ENCODE peak calls at places on chromosomes 6 and 20, in eight cellular contexts. One of them, this sample, is unnamed.

GRCh38 chr6:148502083-148502772 is 159.6 kb downstream of the SASH1 start:
- DNase-seq in KBM-7: no peak
- DNase-seq in central memory CD4-positive, alpha-beta T cell: no peak
- DNase-seq in stimulated activated CD4-positive, alpha-beta T cell treated with anti-CD3 and anti-CD28 coated beads, Interleukin-2, amount 100 ng/mL, for 4 hours: no peak
- DNase-seq in DMS153: no peak
- DNase-seq in GM04504: no peak
- DNase-seq in posterior vena cava: peak; percentile 79
- DNase-seq in neural progenitor cell: no peak
- DNase-seq in this sample: no peak

GRCh38 chr6:9272671-9273070 is 837.3 kb upstream of the SLC35B3 start:
- DNase-seq in KBM-7: no peak
- DNase-seq in central memory CD4-positive, alpha-beta T cell: no peak
- DNase-seq in stimulated activated CD4-positive, alpha-beta T cell treated with anti-CD3 and anti-CD28 coated beads, Interleukin-2, amount 100 ng/mL, for 4 hours: no peak
- DNase-seq in DMS153: no peak
- DNase-seq in GM04504: no peak
- DNase-seq in posterior vena cava: no peak
- DNase-seq in neural progenitor cell: no peak
- DNase-seq in this sample: no peak

GRCh38 chr20:19761853-19762252 is 3.8 kb downstream of the RIN2 start:
- DNase-seq in KBM-7: no peak
- DNase-seq in central memory CD4-positive, alpha-beta T cell: no peak
- DNase-seq in stimulated activated CD4-positive, alpha-beta T cell treated with anti-CD3 and anti-CD28 coated beads, Interleukin-2, amount 100 ng/mL, for 4 hours: no peak
- DNase-seq in DMS153: no peak
- DNase-seq in GM04504: no peak
- DNase-seq in posterior vena cava: no peak
- DNase-seq in neural progenitor cell: no peak
- DNase-seq in this sample: peak; percentile 31

GRCh38 chr6:113995632-113996031 is 24.7 kb upstream of the HDAC2 start:
- DNase-seq in KBM-7: no peak
- DNase-seq in central memory CD4-positive, alpha-beta T cell: no peak
- DNase-seq in stimulated activated CD4-positive, alpha-beta T cell treated with anti-CD3 and anti-CD28 coated beads, Interleukin-2, amount 100 ng/mL, for 4 hours: no peak
- DNase-seq in DMS153: peak; percentile 86
- DNase-seq in GM04504: peak; percentile 89
- DNase-seq in posterior vena cava: no peak
- DNase-seq in neural progenitor cell: peak; percentile 9
- DNase-seq in this sample: no peak

GRCh38 chr6:155185544-155185943 is 78.3 kb upstream of the CLDN20 start:
- DNase-seq in KBM-7: no peak
- DNase-seq in central memory CD4-positive, alpha-beta T cell: no peak
- DNase-seq in stimulated activated CD4-positive, alpha-beta T cell treated with anti-CD3 and anti-CD28 coated beads, Interleukin-2, amount 100 ng/mL, for 4 hours: no peak
- DNase-seq in DMS153: no peak
- DNase-seq in GM04504: no peak
- DNase-seq in posterior vena cava: no peak
- DNase-seq in neural progenitor cell: peak; percentile 76
- DNase-seq in this sample: no peak

GRCh38 chr6:33049323-33049722 is 24.1 kb downstream of the HLA-DPA1 start:
- DNase-seq in KBM-7: no peak
- DNase-seq in central memory CD4-positive, alpha-beta T cell: no peak
- DNase-seq in stimulated activated CD4-positive, alpha-beta T cell treated with anti-CD3 and anti-CD28 coated beads, Interleukin-2, amount 100 ng/mL, for 4 hours: no peak
- DNase-seq in DMS153: no peak
- DNase-seq in GM04504: no peak
- DNase-seq in posterior vena cava: no peak
- DNase-seq in neural progenitor cell: peak; percentile 17
- DNase-seq in this sample: no peak

GRCh38 chr6:31971279-31971992 is 502 bp downstream of the DXO start:
- DNase-seq in KBM-7: no peak
- DNase-seq in central memory CD4-positive, alpha-beta T cell: no peak
- DNase-seq in stimulated activated CD4-positive, alpha-beta T cell treated with anti-CD3 and anti-CD28 coated beads, Interleukin-2, amount 100 ng/mL, for 4 hours: no peak
- DNase-seq in DMS153: no peak
- DNase-seq in GM04504: no peak
- DNase-seq in posterior vena cava: peak; percentile 77
- DNase-seq in neural progenitor cell: peak; percentile 4
- DNase-seq in this sample: no peak

GRCh38 chr6:90000864-90001731 is 106.8 kb downstream of the GJA10 start:
- DNase-seq in KBM-7: no peak
- DNase-seq in central memory CD4-positive, alpha-beta T cell: no peak
- DNase-seq in stimulated activated CD4-positive, alpha-beta T cell treated with anti-CD3 and anti-CD28 coated beads, Interleukin-2, amount 100 ng/mL, for 4 hours: peak; percentile 41
- DNase-seq in DMS153: peak; percentile 49
- DNase-seq in GM04504: no peak
- DNase-seq in posterior vena cava: no peak
- DNase-seq in neural progenitor cell: no peak
- DNase-seq in this sample: no peak

GRCh38 chr6:62393608-62394007 is 107.6 kb upstream of the KHDRBS2 start:
- DNase-seq in KBM-7: peak; percentile 24
- DNase-seq in central memory CD4-positive, alpha-beta T cell: no peak
- DNase-seq in stimulated activated CD4-positive, alpha-beta T cell treated with anti-CD3 and anti-CD28 coated beads, Interleukin-2, amount 100 ng/mL, for 4 hours: no peak
- DNase-seq in DMS153: no peak
- DNase-seq in GM04504: no peak
- DNase-seq in posterior vena cava: no peak
- DNase-seq in neural progenitor cell: peak; percentile 77
- DNase-seq in this sample: no peak

GRCh38 chr20:34983995-34984735 is 28.5 kb downstream of the MYH7B start:
- DNase-seq in KBM-7: no peak
- DNase-seq in central memory CD4-positive, alpha-beta T cell: no peak
- DNase-seq in stimulated activated CD4-positive, alpha-beta T cell treated with anti-CD3 and anti-CD28 coated beads, Interleukin-2, amount 100 ng/mL, for 4 hours: no peak
- DNase-seq in DMS153: peak; percentile 52
- DNase-seq in GM04504: no peak
- DNase-seq in posterior vena cava: no peak
- DNase-seq in neural progenitor cell: peak; percentile 23
- DNase-seq in this sample: no peak

GRCh38 chr6:46776070-46776752 is 17.0 kb upstream of the MEP1A start:
- DNase-seq in KBM-7: no peak
- DNase-seq in central memory CD4-positive, alpha-beta T cell: no peak
- DNase-seq in stimulated activated CD4-positive, alpha-beta T cell treated with anti-CD3 and anti-CD28 coated beads, Interleukin-2, amount 100 ng/mL, for 4 hours: no peak
- DNase-seq in DMS153: no peak
- DNase-seq in GM04504: no peak
- DNase-seq in posterior vena cava: no peak
- DNase-seq in neural progenitor cell: no peak
- DNase-seq in this sample: no peak

GRCh38 chr20:8757146-8757545 is 311.7 kb upstream of the PLCB4 start:
- DNase-seq in KBM-7: no peak
- DNase-seq in central memory CD4-positive, alpha-beta T cell: no peak
- DNase-seq in stimulated activated CD4-positive, alpha-beta T cell treated with anti-CD3 and anti-CD28 coated beads, Interleukin-2, amount 100 ng/mL, for 4 hours: no peak
- DNase-seq in DMS153: no peak
- DNase-seq in GM04504: peak; percentile 91
- DNase-seq in posterior vena cava: no peak
- DNase-seq in neural progenitor cell: no peak
- DNase-seq in this sample: no peak

GRCh38 chr6:122790740-122791679 is 2.0 kb downstream of the SMPDL3A start:
- DNase-seq in KBM-7: peak; percentile 36
- DNase-seq in central memory CD4-positive, alpha-beta T cell: no peak
- DNase-seq in stimulated activated CD4-positive, alpha-beta T cell treated with anti-CD3 and anti-CD28 coated beads, Interleukin-2, amount 100 ng/mL, for 4 hours: no peak
- DNase-seq in DMS153: no peak
- DNase-seq in GM04504: no peak
- DNase-seq in posterior vena cava: no peak
- DNase-seq in neural progenitor cell: no peak
- DNase-seq in this sample: no peak

GRCh38 chr6:35486005-35486925 is 10.6 kb downstream of the TEAD3 start:
- DNase-seq in KBM-7: no peak
- DNase-seq in central memory CD4-positive, alpha-beta T cell: no peak
- DNase-seq in stimulated activated CD4-positive, alpha-beta T cell treated with anti-CD3 and anti-CD28 coated beads, Interleukin-2, amount 100 ng/mL, for 4 hours: no peak
- DNase-seq in DMS153: peak; percentile 66
- DNase-seq in GM04504: no peak
- DNase-seq in posterior vena cava: peak; percentile 87
- DNase-seq in neural progenitor cell: peak; percentile 65
- DNase-seq in this sample: peak; percentile 93

GRCh38 chr20:57048027-57048869 is 218.2 kb downstream of the BMP7 start:
- DNase-seq in KBM-7: peak; percentile 34
- DNase-seq in central memory CD4-positive, alpha-beta T cell: no peak
- DNase-seq in stimulated activated CD4-positive, alpha-beta T cell treated with anti-CD3 and anti-CD28 coated beads, Interleukin-2, amount 100 ng/mL, for 4 hours: no peak
- DNase-seq in DMS153: no peak
- DNase-seq in GM04504: no peak
- DNase-seq in posterior vena cava: no peak
- DNase-seq in neural progenitor cell: peak; percentile 80
- DNase-seq in this sample: no peak

GRCh38 chr20:61252601-61253263 is 671 bp downstream of the CDH4 start:
- DNase-seq in KBM-7: peak; percentile 5
- DNase-seq in central memory CD4-positive, alpha-beta T cell: no peak
- DNase-seq in stimulated activated CD4-positive, alpha-beta T cell treated with anti-CD3 and anti-CD28 coated beads, Interleukin-2, amount 100 ng/mL, for 4 hours: no peak
- DNase-seq in DMS153: no peak
- DNase-seq in GM04504: no peak
- DNase-seq in posterior vena cava: no peak
- DNase-seq in neural progenitor cell: peak; percentile 36
- DNase-seq in this sample: no peak

GRCh38 chr6:137872071-137872470 is 5.0 kb downstream of the TNFAIP3 start:
- DNase-seq in KBM-7: no peak
- DNase-seq in central memory CD4-positive, alpha-beta T cell: peak; percentile 31
- DNase-seq in stimulated activated CD4-positive, alpha-beta T cell treated with anti-CD3 and anti-CD28 coated beads, Interleukin-2, amount 100 ng/mL, for 4 hours: no peak
- DNase-seq in DMS153: no peak
- DNase-seq in GM04504: no peak
- DNase-seq in posterior vena cava: no peak
- DNase-seq in neural progenitor cell: no peak
- DNase-seq in this sample: no peak

GRCh38 chr20:24773751-24774201 is 175.3 kb upstream of the CST7 start:
- DNase-seq in KBM-7: no peak
- DNase-seq in central memory CD4-positive, alpha-beta T cell: no peak
- DNase-seq in stimulated activated CD4-positive, alpha-beta T cell treated with anti-CD3 and anti-CD28 coated beads, Interleukin-2, amount 100 ng/mL, for 4 hours: no peak
- DNase-seq in DMS153: no peak
- DNase-seq in GM04504: peak; percentile 31
- DNase-seq in posterior vena cava: no peak
- DNase-seq in neural progenitor cell: no peak
- DNase-seq in this sample: peak; percentile 26

GRCh38 chr6:149035806-149036205 is 281.7 kb upstream of the TAB2 start:
- DNase-seq in KBM-7: no peak
- DNase-seq in central memory CD4-positive, alpha-beta T cell: no peak
- DNase-seq in stimulated activated CD4-positive, alpha-beta T cell treated with anti-CD3 and anti-CD28 coated beads, Interleukin-2, amount 100 ng/mL, for 4 hours: no peak
- DNase-seq in DMS153: no peak
- DNase-seq in GM04504: no peak
- DNase-seq in posterior vena cava: no peak
- DNase-seq in neural progenitor cell: no peak
- DNase-seq in this sample: no peak

GRCh38 chr6:3867616-3868502 is 18.7 kb downstream of the FAM50B start:
- DNase-seq in KBM-7: no peak
- DNase-seq in central memory CD4-positive, alpha-beta T cell: no peak
- DNase-seq in stimulated activated CD4-positive, alpha-beta T cell treated with anti-CD3 and anti-CD28 coated beads, Interleukin-2, amount 100 ng/mL, for 4 hours: no peak
- DNase-seq in DMS153: no peak
- DNase-seq in GM04504: no peak
- DNase-seq in posterior vena cava: no peak
- DNase-seq in neural progenitor cell: no peak
- DNase-seq in this sample: no peak

GRCh38 chr6:89836637-89837222 is 7.0 kb downstream of the CASP8AP2 start:
- DNase-seq in KBM-7: no peak
- DNase-seq in central memory CD4-positive, alpha-beta T cell: no peak
- DNase-seq in stimulated activated CD4-positive, alpha-beta T cell treated with anti-CD3 and anti-CD28 coated beads, Interleukin-2, amount 100 ng/mL, for 4 hours: no peak
- DNase-seq in DMS153: no peak
- DNase-seq in GM04504: no peak
- DNase-seq in posterior vena cava: no peak
- DNase-seq in neural progenitor cell: no peak
- DNase-seq in this sample: no peak

GRCh38 chr6:17096657-17097056 is 5.2 kb upstream of the STMND1 start:
- DNase-seq in KBM-7: no peak
- DNase-seq in central memory CD4-positive, alpha-beta T cell: no peak
- DNase-seq in stimulated activated CD4-positive, alpha-beta T cell treated with anti-CD3 and anti-CD28 coated beads, Interleukin-2, amount 100 ng/mL, for 4 hours: no peak
- DNase-seq in DMS153: no peak
- DNase-seq in GM04504: no peak
- DNase-seq in posterior vena cava: no peak
- DNase-seq in neural progenitor cell: no peak
- DNase-seq in this sample: no peak

GRCh38 chr20:62812181-62812906 is 4.5 kb upstream of the COL9A3 start:
- DNase-seq in KBM-7: no peak
- DNase-seq in central memory CD4-positive, alpha-beta T cell: no peak
- DNase-seq in stimulated activated CD4-positive, alpha-beta T cell treated with anti-CD3 and anti-CD28 coated beads, Interleukin-2, amount 100 ng/mL, for 4 hours: no peak
- DNase-seq in DMS153: no peak
- DNase-seq in GM04504: no peak
- DNase-seq in posterior vena cava: no peak
- DNase-seq in neural progenitor cell: no peak
- DNase-seq in this sample: no peak

GRCh38 chr6:143397229-143398222 is 53.0 kb downstream of the ADAT2 start:
- DNase-seq in KBM-7: no peak
- DNase-seq in central memory CD4-positive, alpha-beta T cell: peak; percentile 28
- DNase-seq in stimulated activated CD4-positive, alpha-beta T cell treated with anti-CD3 and anti-CD28 coated beads, Interleukin-2, amount 100 ng/mL, for 4 hours: no peak
- DNase-seq in DMS153: peak; percentile 60
- DNase-seq in GM04504: peak; percentile 40
- DNase-seq in posterior vena cava: peak; percentile 77
- DNase-seq in neural progenitor cell: peak; percentile 20
- DNase-seq in this sample: no peak

GRCh38 chr6:39137235-39137634 is 22.2 kb upstream of the SAYSD1 start:
- DNase-seq in KBM-7: peak; percentile 33
- DNase-seq in central memory CD4-positive, alpha-beta T cell: no peak
- DNase-seq in stimulated activated CD4-positive, alpha-beta T cell treated with anti-CD3 and anti-CD28 coated beads, Interleukin-2, amount 100 ng/mL, for 4 hours: no peak
- DNase-seq in DMS153: no peak
- DNase-seq in GM04504: peak; percentile 7
- DNase-seq in posterior vena cava: no peak
- DNase-seq in neural progenitor cell: peak; percentile 87
- DNase-seq in this sample: no peak

GRCh38 chr6:68527691-68528090 is 107.4 kb upstream of the ADGRB3 start:
- DNase-seq in KBM-7: no peak
- DNase-seq in central memory CD4-positive, alpha-beta T cell: no peak
- DNase-seq in stimulated activated CD4-positive, alpha-beta T cell treated with anti-CD3 and anti-CD28 coated beads, Interleukin-2, amount 100 ng/mL, for 4 hours: no peak
- DNase-seq in DMS153: no peak
- DNase-seq in GM04504: no peak
- DNase-seq in posterior vena cava: no peak
- DNase-seq in neural progenitor cell: no peak
- DNase-seq in this sample: no peak

This sample was measured in ureter.